ENCODE peak calls at places on chromosome 12, in ten cellular contexts. M is Karpas-422, W is tibial nerve, S is lower lobe of right lung, I is OCI-LY7, K is endothelial cell of umbilical vein, D is cardiac muscle cell, J is WERI-Rb-1, G is A549, Z is aorta. F is an unnamed sample. For H3K9me3, the result is how much of the 10 kb centered on the place peaks cover.

GRCh38 chr12:104793280-104793679 is 164.8 kb downstream of the SLC41A2 start:
- DNase-seq in M (no peak), G (no peak), S (no peak), Z (peak), K (no peak), W (no peak), I (no peak), D (peak), J (no peak), F (no peak)

GRCh38 chr12:98799411-98799810 is 154.3 kb downstream of the APAF1 start:
- DNase-seq in W (no peak), M (no peak), I (no peak), K (no peak), J (peak), Z (no peak), S (no peak), D (no peak), G (no peak), F (no peak)

GRCh38 chr12:24742378-24742777 is 206.5 kb downstream of the BCAT1 start:
- DNase-seq in I (peak), S (no peak), M (no peak), G (no peak), J (no peak), K (no peak), D (no peak), Z (peak), W (peak), F (peak)

GRCh38 chr12:57181072-57181471 is 33.7 kb upstream of the LRP1-AS start:
- DNase-seq in K (no peak), J (no peak), S (no peak), I (no peak), D (no peak), M (no peak), G (no peak), Z (no peak), W (no peak), F (no peak)

GRCh38 chr12:50057000-50057841 is at the start of gene ASIC1:
- DNase-seq in W (peak), K (peak), I (peak), Z (peak), M (peak), S (peak), G (peak), D (peak), J (peak), F (peak)

GRCh38 chr12:96347130-96347699 is 53.0 kb downstream of the CDK17 start:
- DNase-seq in S (no peak), W (no peak), K (no peak), G (no peak), I (no peak), D (no peak), M (no peak), Z (no peak), J (no peak), F (no peak)

GRCh38 chr12:102740157-102741032 is 176.6 kb downstream of the PAH start:
- DNase-seq in W (no peak), S (no peak), I (peak), Z (no peak), J (no peak), G (peak), D (peak), K (no peak), M (no peak), F (no peak)

GRCh38 chr12:49763006-49763591 is 21.7 kb downstream of the TMBIM6 start:
- DNase-seq in W (peak), D (peak), Z (peak), S (peak), M (peak), I (peak), G (peak), J (peak), K (peak), F (peak)

GRCh38 chr12:63103489-63104131 is 47.4 kb downstream of the AVPR1A start:
- DNase-seq in I (peak), G (peak), K (peak), M (peak), Z (no peak), D (peak), J (no peak), W (no peak), S (no peak), F (no peak)

GRCh38 chr12:109881752-109882151 is 1.4 kb upstream of the GLTP start:
- DNase-seq in D (no peak), M (no peak), S (no peak), J (no peak), Z (no peak), I (no peak), W (no peak), G (no peak), K (no peak), F (no peak)

GRCh38 chr12:98736352-98737326 is 91.5 kb downstream of the APAF1 start:
- DNase-seq in K (peak), I (no peak), D (no peak), J (peak), S (no peak), W (no peak), G (no peak), M (no peak), Z (no peak), F (no peak)

GRCh38 chr12:47990351-47991105 is 13.7 kb downstream of the COL2A1 start:
- DNase-seq in I (peak), K (no peak), M (peak), J (no peak), G (no peak), S (no peak), Z (no peak), W (no peak), D (peak), F (no peak)

GRCh38 chr12:24519759-24520158 is 429.1 kb downstream of the BCAT1 start:
- DNase-seq in K (no peak), S (no peak), W (no peak), I (no peak), Z (no peak), D (no peak), G (no peak), J (no peak), M (no peak), F (no peak)

GRCh38 chr12:89700191-89700810 is 8.3 kb downstream of the ATP2B1 start:
- DNase-seq in S (no peak), J (no peak), M (no peak), K (no peak), Z (no peak), I (no peak), D (no peak), W (no peak), G (no peak), F (no peak)

GRCh38 chr12:38159092-38159551 is 157.5 kb upstream of the ALG10B start:
- DNase-seq in I (no peak), K (no peak), D (no peak), S (no peak), J (no peak), M (no peak), Z (no peak), G (no peak), W (no peak), F (no peak)

GRCh38 chr12:101877816-101878811 is 734 bp downstream of the DRAM1 start:
- DNase-seq in Z (no peak), K (peak), G (peak), S (no peak), D (peak), I (no peak), M (no peak), J (peak), W (peak), F (peak)

GRCh38 chr12:65430571-65431306 is 152.3 kb downstream of the MSRB3 start:
- DNase-seq in W (no peak), S (no peak), I (no peak), J (no peak), D (peak), G (peak), Z (no peak), K (peak), M (no peak), F (no peak)

GRCh38 chr12:89529738-89530137 is 3.9 kb upstream of the POC1B start:
- DNase-seq in I (peak), G (peak), M (peak), K (peak), Z (no peak), S (no peak), W (no peak), J (no peak), D (peak), F (no peak)

GRCh38 chr12:126784328-126784921 is 1482.5 kb upstream of the TMEM132C start:
- DNase-seq in M (peak), Z (no peak), W (no peak), K (no peak), S (no peak), G (peak), J (peak), I (peak), D (no peak), F (no peak)

GRCh38 chr12:105466901-105467598 is 136.6 kb downstream of the C12orf75 start:
- DNase-seq in K (peak), G (no peak), J (no peak), S (no peak), D (peak), W (no peak), Z (no peak), M (no peak), I (no peak), F (no peak)

GRCh38 chr12:56129210-56129691 is 1.2 kb downstream of the ESYT1 start:
- DNase-seq in D (peak), S (peak), M (peak), W (peak), K (peak), I (peak), J (peak), G (peak), Z (peak), F (peak)

GRCh38 chr12:122891661-122892525 is 4.0 kb downstream of the VPS37B start:
- DNase-seq in M (no peak), Z (no peak), W (no peak), S (no peak), K (peak), I (no peak), J (no peak), D (peak), G (no peak), F (no peak)

GRCh38 chr12:15527201-15527782 is 205.0 kb downstream of the PTPRO start:
- DNase-seq in W (peak), G (no peak), I (peak), M (no peak), K (peak), Z (peak), S (peak), D (peak), J (peak), F (peak)

GRCh38 chr12:65747338-65747737 is 76.9 kb upstream of the HMGA2 start:
- DNase-seq in Z (no peak), D (no peak), J (no peak), S (no peak), W (no peak), G (no peak), K (no peak), M (no peak), I (no peak), F (no peak)

GRCh38 chr12:31035226-31035625 is 38.4 kb upstream of the DDX11 start:
- DNase-seq in W (no peak), J (no peak), D (no peak), K (no peak), M (no peak), Z (no peak), S (no peak), I (no peak), G (no peak), F (no peak)

GRCh38 chr12:14417717-14418116 is 52.2 kb downstream of the ATF7IP start:
- DNase-seq in J (peak), K (peak), D (peak), G (no peak), S (peak), I (peak), W (peak), M (peak), Z (peak), F (peak)
- H3K27ac ChIP-seq in J (peak), K (peak), D (peak), G (no peak), S (no peak), I (no peak), W (peak), M (peak), Z (no peak), F (peak)

DNA sequence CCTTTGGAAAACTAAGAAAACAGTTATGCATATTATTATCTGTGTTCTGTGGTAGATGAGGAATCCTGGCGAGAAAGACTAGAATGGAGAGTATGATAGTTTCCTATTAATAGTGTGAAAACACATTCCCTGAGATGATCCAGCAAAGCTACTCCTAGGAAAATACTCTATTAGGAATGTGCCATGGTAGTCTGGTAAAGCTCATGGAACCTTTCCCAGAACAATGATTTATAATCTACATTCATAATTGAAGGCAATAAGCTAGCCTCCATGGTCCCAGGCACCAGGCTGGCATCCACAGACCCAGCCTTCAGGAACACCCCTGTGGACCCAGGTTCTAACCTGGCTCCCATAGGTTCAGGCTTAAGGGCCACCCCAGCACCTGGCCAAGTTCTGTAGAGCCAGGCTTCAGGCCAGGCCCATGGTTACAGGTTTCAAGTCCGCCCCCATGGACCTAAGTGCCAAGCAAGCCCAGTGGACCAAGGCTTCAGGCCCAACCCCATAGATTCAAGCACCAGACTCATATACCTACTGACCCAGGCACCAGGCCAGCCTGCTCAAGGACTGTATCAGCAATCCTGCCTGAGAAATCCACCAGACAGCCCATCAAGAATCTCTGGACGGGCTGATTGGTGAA is 72.2 kb downstream of the ITPR2 start:
- DNase-seq in D (no peak), S (no peak), W (no peak), K (no peak), G (no peak), I (no peak), M (no peak), J (no peak), Z (no peak), F (no peak)
- H3K4me3 ChIP-seq in D (no peak), S (no peak), W (no peak), K (no peak), G (no peak), I (no peak), M (no peak), J (no peak), Z (no peak), F (no peak)

DNA sequence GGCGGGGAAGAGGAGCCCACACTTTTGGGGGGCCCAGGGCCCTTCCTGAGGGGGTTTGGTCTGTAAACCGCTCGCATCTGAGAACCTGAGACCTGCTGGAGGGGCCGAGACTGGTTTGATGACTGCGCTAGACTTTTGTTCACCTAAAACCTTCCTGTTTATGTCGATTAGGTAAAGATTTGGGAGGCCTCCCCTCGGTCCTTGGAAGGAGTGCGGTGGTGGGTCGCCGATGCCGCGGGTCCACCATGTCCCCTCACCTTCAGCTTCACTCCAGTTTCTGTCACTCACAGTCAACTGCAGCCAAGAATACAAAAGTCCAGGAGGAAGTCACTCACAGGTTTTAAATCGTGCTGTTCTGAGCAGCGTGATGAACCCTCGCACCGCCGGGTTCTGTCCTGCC is 10.5 kb upstream of the GALNT9 start:
- DNase-seq in D (no peak), W (no peak), M (no peak), J (no peak), K (no peak), G (no peak), S (no peak), Z (no peak), I (no peak), F (no peak)
- H3K9me3 ChIP-seq in D (under half), W (under half), M (under half), J (under half), K (under half), G (under half), S (under half), Z (under half), I (under half), F (under half)

DNA sequence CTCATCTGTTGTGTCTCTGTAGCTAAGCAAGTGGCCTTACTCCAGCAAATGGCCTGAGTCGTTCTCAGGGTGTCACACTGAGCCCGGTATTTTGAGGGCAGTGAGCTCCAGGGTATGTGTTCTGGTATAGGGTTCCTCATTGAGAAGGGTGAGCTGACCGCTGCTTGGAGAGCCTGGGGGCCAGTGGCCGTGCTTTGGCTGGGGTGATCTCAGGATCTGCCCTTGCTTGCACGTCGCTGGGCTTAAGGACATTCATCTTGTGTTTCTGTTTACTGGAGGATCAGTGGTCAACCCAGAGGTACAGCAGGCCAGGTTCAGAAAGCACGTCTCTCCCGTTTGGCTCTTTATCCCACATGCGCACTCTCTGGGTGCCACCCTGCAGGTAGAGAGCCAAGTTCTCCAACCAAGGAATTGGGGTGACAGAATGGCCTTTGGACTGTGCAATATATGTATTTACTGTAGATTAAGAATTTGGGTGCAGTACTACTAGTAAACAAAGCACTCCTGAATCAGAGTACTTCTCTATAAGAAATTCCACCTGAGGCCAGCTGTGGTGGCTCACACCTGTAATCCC is 52.1 kb downstream of the FBXW8 start:
- DNase-seq in Z (no peak), M (no peak), D (no peak), S (no peak), K (no peak), I (no peak), J (no peak), W (no peak), G (no peak), F (no peak)
- H3K27ac ChIP-seq in Z (no peak), M (peak), D (no peak), S (no peak), K (no peak), I (peak), J (no peak), W (no peak), G (no peak), F (peak)

DNA sequence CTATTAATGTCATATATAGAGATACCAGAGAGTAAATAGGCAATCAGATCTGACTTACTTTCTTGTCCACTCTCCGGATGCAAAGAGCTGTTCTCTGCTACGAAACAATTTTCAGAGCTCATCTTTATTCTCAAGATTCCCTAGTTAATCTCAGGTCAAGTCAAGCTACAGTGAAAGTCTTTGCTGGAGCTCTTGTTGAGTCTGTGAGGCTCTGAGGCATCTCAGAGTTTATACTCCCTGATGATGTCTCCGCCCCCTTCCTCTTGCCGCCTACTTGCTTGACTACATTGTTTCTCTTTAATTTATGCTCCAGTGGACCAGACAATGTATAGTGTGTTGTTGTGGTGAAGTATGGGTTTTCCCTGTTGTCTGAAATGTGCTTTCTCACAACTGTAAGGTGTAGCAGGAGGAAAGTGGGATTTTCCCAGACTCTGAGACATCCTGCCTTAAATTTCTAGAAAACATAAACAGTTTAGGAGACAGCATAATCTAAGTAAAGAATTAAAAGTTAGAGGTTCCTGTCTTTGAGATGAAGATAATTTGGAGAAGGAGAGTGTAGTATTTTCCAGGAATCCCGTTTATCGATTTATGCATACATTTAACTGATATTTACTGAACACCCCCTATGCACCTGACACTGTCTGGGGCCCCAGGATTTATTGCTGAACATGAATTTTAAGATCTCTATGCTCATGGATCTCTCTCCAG is at the start of gene CD69:
- DNase-seq in Z (no peak), S (no peak), I (peak), J (no peak), M (no peak), D (no peak), G (no peak), W (no peak), K (peak), F (no peak)
- H3K4me3 ChIP-seq in Z (no peak), S (peak), I (peak), J (no peak), M (peak), D (no peak), G (no peak), W (peak), K (peak), F (no peak)

DNA sequence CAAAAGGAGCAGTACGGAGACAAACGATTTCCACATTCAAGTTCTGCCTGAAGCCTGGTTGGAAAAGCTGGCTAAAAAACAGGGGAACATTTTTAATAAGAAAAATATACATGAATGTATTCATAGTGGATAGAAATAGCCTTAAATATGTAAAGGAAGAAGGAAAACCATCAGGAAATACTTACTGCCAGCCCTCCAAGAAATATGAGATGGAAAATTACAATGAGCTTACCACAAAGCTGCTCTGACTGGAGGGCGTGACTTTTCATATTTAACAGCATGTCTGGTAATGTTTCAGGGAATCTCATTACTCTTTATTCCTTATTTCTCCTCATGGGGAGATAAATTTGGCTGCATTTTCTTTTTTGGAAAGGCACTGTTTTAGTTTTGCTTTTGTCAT is 75.9 kb upstream of the ZDHHC17 start:
- DNase-seq in K (peak), J (no peak), D (peak), W (no peak), S (no peak), G (no peak), Z (no peak), I (no peak), M (no peak), F (no peak)
- H3K9me3 ChIP-seq in K (under half), J (under half), D (under half), W (under half), S (under half), G (under half), Z (under half), I (under half), M (under half), F (under half)

GRCh38 chr12:53981652-53982565 is 3.0 kb upstream of the HOXC10 start:
- DNase-seq in I (no peak), D (no peak), K (no peak), M (no peak), Z (no peak), W (no peak), G (no peak), S (no peak), J (no peak), F (peak)

GRCh38 chr12:53985358-53985899 is 483 bp downstream of the HOXC10 start:
- DNase-seq in M (no peak), G (no peak), I (no peak), W (no peak), K (peak), Z (no peak), D (no peak), J (peak), S (no peak), F (no peak)

GRCh38 chr12:53984901-53985357 is at the start of gene HOXC10:
- DNase-seq in K (peak), I (peak), M (peak), G (peak), J (peak), Z (peak), D (peak), S (peak), W (peak), F (peak)

GRCh38 chr12:53982616-53983579 is 2.0 kb upstream of the HOXC10 start:
- DNase-seq in W (no peak), D (no peak), J (no peak), I (no peak), K (no peak), M (no peak), G (no peak), Z (no peak), S (no peak), F (no peak)

GRCh38 chr12:53983580-53984572 is 1.1 kb upstream of the HOXC10 start:
- DNase-seq in J (no peak), M (no peak), D (no peak), I (no peak), G (no peak), W (no peak), S (no peak), K (no peak), Z (no peak), F (no peak)
- H3K27ac ChIP-seq in J (no peak), M (no peak), D (no peak), I (no peak), G (peak), W (peak), S (no peak), K (no peak), Z (no peak), F (peak)